ENCODE peak calls at places on chromosomes 6 and 20, in four cellular contexts. J is CD4-positive, alpha-beta T cell; L is Calu3; N is suprapubic skin. D is an unnamed sample.

GRCh38 chr6:22231616-22232015 is 65.2 kb downstream of the PRL start:
- DNase-seq in J (no peak), L (no peak), N (no peak), D (no peak)

GRCh38 chr6:25025919-25026301 is 90.2 kb upstream of the RIPOR2 start:
- DNase-seq in J (no peak), L (no peak), N (no peak), D (no peak)

GRCh38 chr6:89299451-89299850 is 15.6 kb downstream of the GABRR2 start:
- DNase-seq in J (no peak), L (peak), N (no peak), D (no peak)

GRCh38 chr6:87618531-87618930 is 28.6 kb downstream of the ORC3 start:
- DNase-seq in J (no peak), L (no peak), N (no peak), D (no peak)

GRCh38 chr6:136964368-136964767 is 42.3 kb downstream of the SLC35D3 start:
- DNase-seq in J (no peak), L (no peak), N (no peak), D (no peak)

GRCh38 chr6:51015394-51015793 is 196.7 kb downstream of the TFAP2B start:
- DNase-seq in J (no peak), L (no peak), N (no peak), D (no peak)

GRCh38 chr6:26336355-26337198 is 28.4 kb upstream of the BTN3A2 start:
- DNase-seq in J (no peak), L (peak), N (no peak), D (no peak)

GRCh38 chr20:25408170-25408547 is 686 bp downstream of the GINS1 start:
- DNase-seq in J (no peak), L (no peak), N (no peak), D (no peak)

GRCh38 chr6:105024803-105025202 is 67.9 kb downstream of the LIN28B start:
- DNase-seq in J (no peak), L (no peak), N (no peak), D (no peak)

GRCh38 chr6:52376763-52377162 is 14.8 kb downstream of the PAQR8 start:
- DNase-seq in J (no peak), L (no peak), N (no peak), D (no peak)

GRCh38 chr6:26199773-26200728 is 112.8 kb downstream of the HFE start:
- DNase-seq in J (no peak), L (no peak), N (no peak), D (no peak)

GRCh38 chr6:133396630-133397335 is 155.6 kb downstream of the EYA4 start:
- DNase-seq in J (no peak), L (no peak), N (no peak), D (no peak)

GRCh38 chr20:23434521-23435313 is 4.8 kb upstream of the CSTL1 start:
- DNase-seq in J (no peak), L (no peak), N (peak), D (no peak)

GRCh38 chr6:121093928-121094327 is 240.4 kb downstream of the TBC1D32 start:
- DNase-seq in J (no peak), L (no peak), N (no peak), D (no peak)

GRCh38 chr6:44554901-44555300 is 167.4 kb downstream of the CDC5L start:
- DNase-seq in J (no peak), L (no peak), N (no peak), D (no peak)

GRCh38 chr6:166903500-166903899 is 52.9 kb downstream of the RNASET2 start:
- DNase-seq in J (no peak), L (no peak), N (no peak), D (no peak)

GRCh38 chr6:129370268-129370916 is 339.6 kb downstream of the ARHGAP18 start:
- DNase-seq in J (peak), L (peak), N (no peak), D (no peak)

GRCh38 chr6:117548797-117549301 is 53.5 kb downstream of the GOPC start:
- DNase-seq in J (peak), L (no peak), N (no peak), D (no peak)

GRCh38 chr6:1720620-1721322 is 111.1 kb downstream of the FOXC1 start:
- DNase-seq in J (no peak), L (no peak), N (no peak), D (no peak)

GRCh38 chr6:97850458-97851218 is 567.6 kb upstream of the MMS22L start:
- DNase-seq in J (no peak), L (no peak), N (no peak), D (no peak)

GRCh38 chr6:78093861-78094360 is 441.1 kb downstream of the MEI4 start:
- DNase-seq in J (no peak), L (no peak), N (no peak), D (no peak)

GRCh38 chr6:100806280-100806679 is 74.8 kb downstream of the ASCC3 start:
- DNase-seq in J (no peak), L (no peak), N (no peak), D (no peak)

GRCh38 chr6:12530345-12530744 is 186.2 kb upstream of the PHACTR1 start:
- DNase-seq in J (no peak), L (no peak), N (no peak), D (no peak)

GRCh38 chr6:6556738-6557503 is 31.6 kb upstream of the LY86 start:
- DNase-seq in J (peak), L (peak), N (no peak), D (no peak)

GRCh38 chr6:162882817-162883481 is 155.2 kb downstream of the PACRG start:
- DNase-seq in J (no peak), L (no peak), N (no peak), D (no peak)

GRCh38 chr6:23414204-23414501 is 711.9 kb upstream of the NRSN1 start:
- DNase-seq in J (no peak), L (peak), N (no peak), D (no peak)

DNA sequence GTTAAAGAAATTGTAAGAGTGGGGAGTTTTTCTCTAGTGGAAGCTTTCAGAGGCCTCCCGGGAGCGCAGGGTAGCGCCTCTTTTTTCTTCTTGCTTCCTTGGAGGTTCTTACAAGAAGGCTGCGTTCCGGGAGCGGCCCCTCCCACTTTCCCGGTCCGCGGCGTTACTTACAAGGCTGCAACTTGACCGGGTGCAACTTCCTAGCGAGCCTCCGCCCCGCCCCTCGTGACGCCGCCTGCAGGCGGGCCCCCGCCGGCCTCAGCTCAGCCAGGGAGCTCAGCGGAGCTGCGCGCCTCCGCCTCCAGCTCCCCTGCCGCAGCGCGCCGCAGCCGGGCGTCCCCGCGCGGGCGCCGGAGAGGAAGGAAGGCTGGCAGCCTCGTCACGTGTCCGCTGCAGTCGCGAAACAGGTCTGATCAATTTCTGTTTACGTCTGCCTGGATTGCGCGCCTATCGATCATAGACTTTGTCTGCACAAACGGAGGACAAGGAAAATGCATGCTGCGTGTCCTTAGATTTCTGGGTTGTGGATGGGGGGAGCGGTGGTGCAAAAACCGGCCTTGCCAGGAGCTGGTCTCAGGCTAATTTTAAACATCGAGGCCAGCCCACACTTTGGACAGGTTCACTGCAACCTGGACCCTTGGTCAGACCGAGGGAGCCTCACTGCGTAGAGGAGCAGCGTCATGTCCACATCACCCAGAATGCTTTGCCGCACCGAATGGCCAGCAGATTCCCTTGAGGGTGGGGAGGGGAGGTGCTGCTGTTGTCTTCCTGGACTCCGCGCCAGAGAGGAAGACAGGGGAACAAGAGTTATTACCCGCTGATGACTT is at the start of the genes FAM217B and PPP1R3D:
- DNase-seq in J (peak), L (peak), N (peak), D (peak)
- TF ChIP-seq CTCF in J (no peak), L (no peak), N (no peak), D (no peak)

GRCh38 chr6:15596241-15596896 is 66.5 kb downstream of the DTNBP1 start:
- DNase-seq in J (no peak), L (no peak), N (no peak), D (no peak)
- TF ChIP-seq CTCF in J (no peak), L (no peak), N (no peak), D (no peak)

DNA sequence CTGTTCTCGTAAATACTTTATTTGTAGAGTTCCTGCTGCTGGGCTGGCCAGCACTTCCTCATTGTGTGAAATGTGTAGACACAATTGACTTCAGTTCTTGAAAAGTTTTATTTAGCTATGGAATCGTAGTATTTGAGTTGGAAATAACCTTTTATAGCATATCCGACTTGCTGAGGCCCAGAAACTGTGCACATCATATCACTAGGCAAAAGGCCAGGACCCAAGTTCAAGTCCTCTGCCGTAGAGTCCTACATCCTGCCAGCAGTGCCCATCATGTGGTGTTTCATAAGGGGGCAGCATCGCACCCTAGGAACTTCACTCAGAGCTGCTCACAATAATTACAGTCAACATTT is 207.7 kb upstream of the SNX9 start:
- DNase-seq in J (no peak), L (no peak), N (no peak), D (no peak)
- TF ChIP-seq CTCF in J (no peak), L (no peak), N (no peak), D (no peak)

DNA sequence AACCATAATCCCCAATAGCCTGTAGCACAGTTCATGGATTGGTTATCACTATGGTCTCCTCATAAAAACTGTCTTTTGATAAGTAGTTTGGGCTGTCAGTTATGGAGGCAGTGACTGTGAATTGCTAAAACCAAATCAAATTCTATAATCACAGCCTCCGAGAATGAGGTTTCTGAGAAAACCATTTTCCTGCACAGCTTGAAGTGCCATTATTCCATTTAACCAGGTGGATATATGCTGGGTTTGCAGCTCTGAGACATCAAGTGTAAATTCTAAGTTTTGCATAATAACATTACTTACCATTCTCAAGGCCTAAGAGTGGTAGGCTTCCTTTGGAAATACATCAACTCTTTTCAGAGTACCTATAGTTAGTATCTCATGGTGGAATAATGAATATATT is 485.4 kb downstream of the FRK start:
- DNase-seq in J (no peak), L (no peak), N (no peak), D (no peak)
- TF ChIP-seq CTCF in J (no peak), L (no peak), N (no peak), D (no peak)

GRCh38 chr6:47073125-47074110 is 31.3 kb upstream of the ADGRF1 start:
- DNase-seq in J (no peak), L (no peak), N (no peak), D (no peak)
- TF ChIP-seq CTCF in J (no peak), L (no peak), N (no peak), D (peak)

DNA sequence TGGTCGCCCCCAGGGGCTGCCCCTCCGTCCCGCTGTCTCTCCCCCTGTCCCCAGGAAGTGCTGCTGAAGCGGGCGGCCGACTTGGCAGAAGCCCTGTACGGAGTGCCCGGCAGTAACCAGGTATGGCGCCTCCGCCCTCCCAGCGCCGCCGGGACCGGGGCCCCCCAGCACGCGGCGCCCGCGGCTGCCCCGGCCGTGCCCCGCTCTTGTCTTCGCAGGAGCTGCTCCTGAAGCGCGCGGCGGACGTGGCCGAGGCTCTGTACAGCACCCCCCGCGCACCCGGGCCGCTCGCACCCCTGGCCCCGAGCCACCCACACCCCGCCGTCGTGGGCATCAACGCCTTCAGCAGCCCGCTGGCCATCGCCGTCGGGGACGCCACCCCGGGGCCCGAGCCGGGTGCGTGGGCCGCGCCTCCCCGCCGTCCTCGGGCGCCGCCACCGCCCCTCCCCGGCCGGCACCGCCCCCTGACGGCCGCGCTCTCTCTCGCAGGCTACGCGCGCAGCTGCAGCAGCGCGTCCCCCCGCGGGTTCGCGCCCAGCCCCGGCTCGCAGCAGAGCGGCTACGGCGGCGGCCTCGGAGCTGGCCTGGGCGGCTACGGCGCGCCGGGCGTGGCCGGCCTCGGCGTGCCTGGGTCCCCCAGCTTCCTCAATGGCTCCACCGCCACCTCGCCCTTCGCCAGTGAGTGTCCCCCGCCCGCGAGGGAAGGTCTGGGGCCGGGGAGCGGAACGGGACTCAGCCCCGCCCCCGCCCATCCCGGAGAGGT is 48.4 kb downstream of the CPXM1 start:
- DNase-seq in J (peak), L (peak), N (peak), D (no peak)
- TF ChIP-seq CTCF in J (no peak), L (no peak), N (no peak), D (no peak)

GRCh38 chr6:120083186-120083585 is 733.6 kb upstream of the MAN1A1 start:
- DNase-seq in J (no peak), L (no peak), N (no peak), D (no peak)

DNA sequence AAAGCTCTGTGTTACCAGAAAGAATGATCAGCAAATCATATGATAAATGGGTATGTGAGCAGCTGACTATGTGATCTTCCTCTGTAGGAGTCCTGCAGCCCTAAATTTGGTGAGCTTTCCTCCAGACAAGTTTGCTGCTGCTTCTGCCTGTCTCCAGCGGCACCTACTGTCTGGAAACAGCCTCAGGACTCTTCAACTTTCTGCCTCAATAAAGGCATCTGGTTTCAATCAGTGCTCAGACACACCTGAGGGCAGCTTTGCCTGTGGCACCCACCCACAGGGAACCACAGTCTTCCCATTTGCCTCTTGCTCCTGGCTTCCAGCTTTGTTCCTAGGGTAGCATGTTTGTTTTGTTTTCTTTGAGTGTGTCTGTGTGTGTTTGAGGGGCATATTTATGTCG is 727.9 kb upstream of the MAN1A1 start:
- DNase-seq in J (no peak), L (peak), N (no peak), D (no peak)
- TF ChIP-seq CTCF in J (no peak), L (no peak), N (no peak), D (no peak)

DNA sequence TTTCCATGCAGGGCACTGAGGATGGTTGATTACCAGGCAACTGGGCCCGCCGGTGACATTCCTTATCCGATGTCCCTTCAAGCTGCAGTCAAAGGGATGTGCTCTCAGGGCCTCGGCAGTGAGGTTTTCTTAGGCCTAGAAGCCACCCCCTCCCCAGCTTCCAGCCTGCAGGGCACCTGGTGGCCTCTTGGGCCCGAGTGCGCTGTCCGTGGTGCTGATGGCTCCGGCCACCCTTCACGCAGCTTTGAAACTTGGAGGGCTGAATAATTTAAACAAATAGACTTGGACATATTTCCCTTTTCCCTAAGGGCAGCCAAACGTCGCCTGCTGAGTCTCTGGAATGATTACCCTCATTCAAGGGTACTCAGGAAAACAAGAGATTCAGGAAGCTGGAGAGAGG is 8.9 kb upstream of the MLN start:
- DNase-seq in J (peak), L (peak), N (no peak), D (peak)
- TF ChIP-seq CTCF in J (no peak), L (peak), N (no peak), D (peak)

GRCh38 chr6:102793752-102794151 is 1400.2 kb downstream of the GRIK2 start:
- DNase-seq in J (no peak), L (no peak), N (no peak), D (no peak)

GRCh38 chr6:102799051-102799450 is 1405.5 kb downstream of the GRIK2 start:
- DNase-seq in J (no peak), L (no peak), N (no peak), D (no peak)

DNA sequence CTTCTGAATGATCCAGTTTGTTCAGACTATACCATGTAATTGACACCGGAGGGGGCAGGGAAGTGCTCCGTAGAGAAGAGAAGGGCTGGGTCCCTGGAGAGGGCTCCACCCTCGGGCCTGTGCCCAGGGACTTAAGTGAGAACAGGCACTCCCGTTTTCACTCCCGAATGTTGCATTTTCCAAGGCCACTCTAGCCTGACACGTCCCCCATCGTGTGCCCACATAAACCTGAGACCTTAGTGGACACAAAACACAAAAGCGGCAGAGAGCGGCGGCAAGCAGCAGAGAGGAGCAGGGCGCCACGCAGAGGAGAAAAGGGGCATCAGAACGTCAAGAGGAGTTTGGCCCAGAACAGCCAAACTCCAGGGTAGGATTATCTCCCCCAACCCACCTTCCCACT is 1405.1 kb downstream of the GRIK2 start:
- DNase-seq in J (no peak), L (no peak), N (no peak), D (no peak)
- TF ChIP-seq CTCF in J (no peak), L (no peak), N (no peak), D (no peak)

DNA sequence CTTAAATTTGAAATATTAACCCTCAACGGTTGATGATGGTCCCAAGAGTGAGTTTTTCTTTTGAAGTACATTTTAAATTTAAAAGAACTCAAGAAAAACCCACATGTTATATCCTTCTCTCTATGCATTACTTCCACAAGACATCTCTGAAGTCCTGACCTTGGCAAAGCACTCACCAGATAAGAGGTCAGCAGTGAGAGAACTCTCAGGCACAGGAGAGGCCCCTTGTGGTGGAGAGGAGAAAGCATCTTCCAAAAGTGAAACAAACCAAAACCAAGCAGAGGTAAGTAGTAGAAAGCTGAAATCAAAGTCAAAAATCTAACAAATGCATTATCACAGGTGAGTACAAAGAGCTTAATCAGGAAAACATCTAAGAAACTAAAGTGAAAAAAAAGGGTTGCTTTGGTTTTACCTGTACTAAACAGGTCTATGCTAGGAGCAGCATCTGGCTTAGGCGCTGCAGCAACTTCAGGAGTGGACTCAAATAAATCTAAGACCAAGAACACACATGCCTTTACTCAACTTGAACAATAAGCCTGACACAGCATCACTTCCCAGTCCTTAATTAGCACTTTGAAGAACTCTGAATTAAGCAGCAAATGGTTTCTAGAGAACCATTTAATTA is 80.5 kb downstream of the PRSS35 start:
- DNase-seq in J (no peak), L (peak), N (no peak), D (no peak)
- TF ChIP-seq CTCF in J (peak), L (peak), N (no peak), D (no peak)